ENCODE peak calls at places on chromosome 17, in ten cellular contexts. B is fibroblast of the aortic adventitia; D is AG04450; Y is HCT116; Z is skeletal muscle cell; M is endothelial cell of umbilical vein; N is PC-9; U is pancreas; X is brain microvascular endothelial cell; K is CD4-positive, CD25-positive, alpha-beta regulatory T cell. T is an unnamed sample.

GRCh38 chr17:75685508-75685907 is 18.4 kb downstream of the SAP30BP start:
- DNase-seq in B (peak; percentile 32), D (no peak), Y (no peak), Z (no peak), M (no peak), N (no peak), U (no peak), X (no peak), K (no peak), T (no peak)

GRCh38 chr17:59479141-59479540 is 86.3 kb upstream of the DHX40 start:
- DNase-seq in B (no peak), D (no peak), Y (no peak), Z (no peak), M (no peak), N (no peak), U (no peak), X (no peak), K (no peak), T (no peak)

GRCh38 chr17:879546-879945 is 97.4 kb downstream of the MRM3 start:
- DNase-seq in B (peak; percentile 93), D (no peak), Y (peak; percentile 89), Z (no peak), M (peak; percentile 85), N (peak; percentile 65), U (peak; percentile 80), X (peak; percentile 62), K (peak; percentile 47), T (peak; percentile 80)

GRCh38 chr17:10649031-10649430 is 8.1 kb downstream of the MYH3 start:
- DNase-seq in B (peak; percentile 30), D (no peak), Y (no peak), Z (no peak), M (no peak), N (no peak), U (no peak), X (peak; percentile 18), K (no peak), T (no peak)

GRCh38 chr17:16106161-16106891 is 106.7 kb downstream of the TTC19 start:
- DNase-seq in B (peak; percentile 84), D (peak; percentile 32), Y (no peak), Z (peak; percentile 26), M (peak; percentile 77), N (no peak), U (no peak), X (no peak), K (no peak), T (no peak)

GRCh38 chr17:38898812-38899348 is 26.5 kb upstream of the LASP1NB start:
- DNase-seq in B (no peak), D (no peak), Y (no peak), Z (peak; percentile 60), M (peak; percentile 41), N (no peak), U (no peak), X (no peak), K (peak; percentile 66), T (peak; percentile 88)

GRCh38 chr17:66834919-66835454 is at the start of gene CACNG5:
- DNase-seq in B (no peak), D (no peak), Y (no peak), Z (no peak), M (no peak), N (no peak), U (no peak), X (no peak), K (no peak), T (no peak)

GRCh38 chr17:17042851-17043667 is 802 bp downstream of the MPRIP start:
- DNase-seq in B (peak; percentile 57), D (no peak), Y (no peak), Z (no peak), M (peak; percentile 64), N (peak; percentile 41), U (peak; percentile 68), X (no peak), K (no peak), T (no peak)

GRCh38 chr17:4206945-4207344 is 56.8 kb downstream of the ANKFY1 start:
- DNase-seq in B (no peak), D (no peak), Y (no peak), Z (no peak), M (no peak), N (no peak), U (no peak), X (peak; percentile 38), K (no peak), T (no peak)

GRCh38 chr17:1590031-1590746 is 27.6 kb upstream of the PITPNA start:
- DNase-seq in B (peak; percentile 90), D (peak; percentile 53), Y (peak; percentile 86), Z (no peak), M (peak; percentile 95), N (peak; percentile 95), U (no peak), X (peak; percentile 83), K (no peak), T (no peak)

GRCh38 chr17:77457572-77458201 is 316.9 kb downstream of the SEC14L1 start:
- DNase-seq in B (no peak), D (no peak), Y (no peak), Z (no peak), M (no peak), N (no peak), U (no peak), X (no peak), K (no peak), T (no peak)

DNA sequence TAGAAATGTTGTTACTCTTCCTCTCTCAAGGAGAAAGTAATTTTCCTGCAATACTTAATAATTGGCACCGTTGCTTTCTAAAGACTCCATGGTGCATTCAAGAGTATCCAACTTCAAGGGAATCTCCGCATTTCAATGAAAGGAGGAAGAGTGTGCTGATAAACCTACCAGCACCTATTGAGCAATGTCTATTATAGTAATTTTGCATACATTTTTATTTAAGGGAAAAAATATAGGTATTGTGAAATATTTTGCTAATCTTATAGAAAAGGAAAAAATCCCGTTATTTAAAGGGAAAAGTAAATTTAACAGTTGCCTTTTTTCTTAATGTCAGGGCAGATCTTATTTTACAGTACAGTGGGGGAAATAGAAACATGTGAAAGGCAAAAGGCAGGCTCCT is 1.1 kb upstream of the TMEM106A start:
- DNase-seq in B (no peak), D (no peak), Y (no peak), Z (no peak), M (no peak), N (no peak), U (no peak), X (no peak), K (no peak), T (no peak)
- H3K4me3 ChIP-seq in B (no peak overlapping the region), D (no peak overlapping the region), Y (no peak overlapping the region), Z (no peak overlapping the region), M (no peak overlapping the region), N (peak overlapping the region; percentile 70), U (no peak overlapping the region), X (no peak overlapping the region), K (peak overlapping the region; percentile 91), T (peak overlapping the region; percentile 75)

GRCh38 chr17:34637548-34638525 is 58.5 kb downstream of the TMEM132E start:
- DNase-seq in B (peak; percentile 66), D (peak; percentile 18), Y (peak; percentile 40), Z (peak; percentile 18), M (peak; percentile 68), N (no peak), U (peak; percentile 91), X (peak; percentile 25), K (peak; percentile 59), T (peak; percentile 72)
- H3K4me3 ChIP-seq in B (no peak overlapping the region), D (no peak overlapping the region), Y (no peak overlapping the region), Z (peak overlapping the region; percentile 34), M (no peak overlapping the region), N (no peak overlapping the region), U (peak overlapping the region; percentile 39), X (no peak overlapping the region), K (peak overlapping the region; percentile 13), T (peak overlapping the region; percentile 48)

GRCh38 chr17:45973099-45973838 is 25.8 kb upstream of the STH start:
- DNase-seq in B (no peak), D (no peak), Y (no peak), Z (no peak), M (no peak), N (no peak), U (no peak), X (no peak), K (no peak), T (no peak)

GRCh38 chr17:45976391-45976754 is 22.7 kb upstream of the STH start:
- DNase-seq in B (no peak), D (no peak), Y (no peak), Z (no peak), M (no peak), N (no peak), U (no peak), X (no peak), K (no peak), T (no peak)

GRCh38 chr17:45975640-45976295 is 23.3 kb upstream of the STH start:
- DNase-seq in B (no peak), D (no peak), Y (no peak), Z (no peak), M (no peak), N (no peak), U (no peak), X (no peak), K (no peak), T (no peak)

GRCh38 chr17:45973943-45974859 is 24.8 kb upstream of the STH start:
- DNase-seq in B (no peak), D (no peak), Y (no peak), Z (no peak), M (no peak), N (no peak), U (no peak), X (no peak), K (no peak), T (no peak)

DNA sequence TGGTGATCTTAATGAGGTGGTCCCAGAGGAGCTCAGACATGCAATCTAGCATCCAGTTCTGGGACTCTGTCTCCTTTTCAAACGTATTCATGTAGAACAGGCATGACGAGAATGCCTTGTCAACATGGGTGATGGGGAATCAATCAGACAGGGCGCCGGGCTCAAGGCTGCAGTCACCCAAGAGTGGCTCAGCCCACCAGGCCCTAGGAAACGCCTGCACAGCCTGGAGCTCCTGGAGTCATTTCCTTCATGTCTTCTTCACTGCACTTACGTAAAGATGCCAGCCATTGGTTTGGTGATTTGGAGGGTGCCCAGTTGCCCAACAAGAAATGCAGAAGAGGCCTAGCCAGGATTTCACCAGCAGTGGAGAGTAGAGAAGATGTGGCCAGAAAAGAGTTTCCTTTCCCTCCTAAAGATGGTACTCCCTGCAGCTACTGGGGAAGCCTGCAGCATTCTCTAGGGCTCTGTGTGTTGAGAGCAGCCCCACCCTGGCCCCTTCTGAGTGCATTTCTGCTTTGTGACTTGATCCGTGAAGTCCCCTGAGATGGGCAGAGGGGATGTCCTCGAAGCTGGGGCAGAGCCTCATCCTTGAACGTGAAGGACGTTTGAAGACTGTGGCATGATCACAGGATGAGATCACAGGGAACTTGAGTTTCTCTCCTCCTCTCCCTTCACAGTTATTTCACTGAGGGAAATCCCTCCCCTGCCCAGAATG is 24.0 kb upstream of the STH start:
- DNase-seq in B (no peak), D (no peak), Y (no peak), Z (no peak), M (no peak), N (no peak), U (no peak), X (no peak), K (no peak), T (no peak)
- H3K4me3 ChIP-seq in B (no peak overlapping the region), D (no peak overlapping the region), Y (no peak overlapping the region), Z (no peak overlapping the region), M (no peak overlapping the region), N (no peak overlapping the region), U (no peak overlapping the region), X (no peak overlapping the region), K (no peak overlapping the region), T (no peak overlapping the region)

DNA sequence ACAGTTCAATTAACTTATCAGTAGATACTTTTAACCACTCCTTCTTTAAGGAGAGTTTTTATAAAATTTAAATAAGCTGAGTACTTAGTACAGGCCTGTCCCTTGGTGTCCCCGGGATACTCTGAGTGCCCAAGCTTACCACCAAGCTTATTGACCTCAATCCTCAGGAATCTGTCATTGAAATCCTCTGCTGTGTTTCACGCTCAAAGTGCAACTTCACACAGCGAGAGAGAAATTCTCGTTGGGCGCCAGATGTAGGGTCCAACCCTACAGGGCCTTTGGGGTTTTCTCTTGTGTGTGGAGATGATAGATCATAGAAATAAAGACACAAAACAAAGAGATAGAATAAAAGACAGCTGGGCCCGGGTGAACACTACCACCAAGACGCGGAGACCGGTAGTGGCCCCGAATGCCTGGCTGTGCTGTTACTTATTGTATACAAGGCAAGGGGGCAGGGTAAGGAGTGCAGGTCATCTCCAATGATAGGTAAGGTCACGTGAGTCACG is 65.3 kb upstream of the ARL4D start:
- DNase-seq in B (no peak), D (no peak), Y (no peak), Z (no peak), M (no peak), N (no peak), U (no peak), X (no peak), K (no peak), T (no peak)
- H3K4me3 ChIP-seq in B (no peak overlapping the region), D (no peak overlapping the region), Y (no peak overlapping the region), Z (no peak overlapping the region), M (no peak overlapping the region), N (no peak overlapping the region), U (no peak overlapping the region), X (no peak overlapping the region), K (no peak overlapping the region), T (no peak overlapping the region)